ENCODE peak calls at places on chromosomes 2 and 18, in six cellular contexts. One of them, this sample, is unnamed. For H3K9me3, the result is how much of the 10 kb centered on the place peaks cover.

GRCh38 chr2:44169155-44169898 is 652 bp downstream of the PPM1B start:
- DNase-seq in neuronal stem cell: peak
- DNase-seq in A673: peak
- DNase-seq in small intestine: peak
- DNase-seq in CD8-positive, alpha-beta T cell: peak
- DNase-seq in trophoblast cell: peak
- DNase-seq in this sample: peak

GRCh38 chr2:200376422-200377142 is 70.1 kb downstream of the SPATS2L start:
- DNase-seq in A673: no peak
- DNase-seq in CD8-positive, alpha-beta T cell: no peak
- DNase-seq in trophoblast cell: no peak
- DNase-seq in small intestine: peak
- DNase-seq in neuronal stem cell: no peak
- DNase-seq in this sample: no peak

GRCh38 chr2:118227698-118228508 is 139.6 kb downstream of the INSIG2 start:
- DNase-seq in trophoblast cell: peak
- DNase-seq in small intestine: no peak
- DNase-seq in neuronal stem cell: no peak
- DNase-seq in A673: no peak
- DNase-seq in CD8-positive, alpha-beta T cell: no peak
- DNase-seq in this sample: no peak

GRCh38 chr2:145799595-145800108 is 1279.7 kb upstream of the ZEB2 start:
- DNase-seq in small intestine: no peak
- DNase-seq in CD8-positive, alpha-beta T cell: no peak
- DNase-seq in A673: no peak
- DNase-seq in neuronal stem cell: no peak
- DNase-seq in trophoblast cell: no peak
- DNase-seq in this sample: no peak

GRCh38 chr2:238247002-238247822 is 7.4 kb upstream of the HES6 start:
- DNase-seq in CD8-positive, alpha-beta T cell: no peak
- DNase-seq in neuronal stem cell: no peak
- DNase-seq in small intestine: peak
- DNase-seq in A673: no peak
- DNase-seq in trophoblast cell: no peak
- DNase-seq in this sample: peak

GRCh38 chr2:31234690-31235503 is 945 bp downstream of the EHD3 start:
- DNase-seq in CD8-positive, alpha-beta T cell: peak
- DNase-seq in neuronal stem cell: no peak
- DNase-seq in A673: no peak
- DNase-seq in trophoblast cell: no peak
- DNase-seq in small intestine: no peak
- DNase-seq in this sample: no peak

GRCh38 chr2:73243884-73244570 is 9.9 kb downstream of the CCT7 start:
- DNase-seq in small intestine: no peak
- DNase-seq in A673: peak
- DNase-seq in trophoblast cell: no peak
- DNase-seq in neuronal stem cell: no peak
- DNase-seq in CD8-positive, alpha-beta T cell: no peak
- DNase-seq in this sample: no peak

GRCh38 chr18:832085-832681 is 20.1 kb upstream of the YES1 start:
- DNase-seq in neuronal stem cell: no peak
- DNase-seq in CD8-positive, alpha-beta T cell: no peak
- DNase-seq in trophoblast cell: peak
- DNase-seq in small intestine: peak
- DNase-seq in A673: peak
- DNase-seq in this sample: peak

GRCh38 chr18:9736942-9737813 is 29.1 kb downstream of the RAB31 start:
- DNase-seq in neuronal stem cell: no peak
- DNase-seq in A673: no peak
- DNase-seq in CD8-positive, alpha-beta T cell: no peak
- DNase-seq in small intestine: peak
- DNase-seq in trophoblast cell: no peak
- DNase-seq in this sample: no peak

GRCh38 chr2:236855866-236856855 is 229.5 kb upstream of the COPS8 start:
- DNase-seq in trophoblast cell: peak
- DNase-seq in small intestine: no peak
- DNase-seq in A673: no peak
- DNase-seq in CD8-positive, alpha-beta T cell: no peak
- DNase-seq in neuronal stem cell: no peak
- DNase-seq in this sample: no peak

GRCh38 chr2:239817011-239817490 is 208.1 kb downstream of the NDUFA10 start:
- DNase-seq in CD8-positive, alpha-beta T cell: no peak
- DNase-seq in A673: no peak
- DNase-seq in trophoblast cell: no peak
- DNase-seq in neuronal stem cell: no peak
- DNase-seq in small intestine: no peak
- DNase-seq in this sample: peak

GRCh38 chr2:192499476-192499875 is 304.7 kb upstream of the TMEFF2 start:
- DNase-seq in A673: peak
- DNase-seq in small intestine: no peak
- DNase-seq in CD8-positive, alpha-beta T cell: no peak
- DNase-seq in trophoblast cell: no peak
- DNase-seq in neuronal stem cell: no peak
- DNase-seq in this sample: no peak

GRCh38 chr2:239586651-239587310 is 186.0 kb upstream of the HDAC4 start:
- DNase-seq in CD8-positive, alpha-beta T cell: no peak
- DNase-seq in A673: no peak
- DNase-seq in neuronal stem cell: no peak
- DNase-seq in trophoblast cell: peak
- DNase-seq in small intestine: no peak
- DNase-seq in this sample: peak

GRCh38 chr18:32326450-32327309 is 136.8 kb downstream of the MEP1B start:
- DNase-seq in small intestine: no peak
- DNase-seq in CD8-positive, alpha-beta T cell: no peak
- DNase-seq in neuronal stem cell: no peak
- DNase-seq in A673: no peak
- DNase-seq in trophoblast cell: no peak
- DNase-seq in this sample: no peak

GRCh38 chr2:219987830-219988229 is 360.4 kb downstream of the SLC4A3 start:
- DNase-seq in trophoblast cell: peak
- DNase-seq in neuronal stem cell: no peak
- DNase-seq in A673: no peak
- DNase-seq in small intestine: no peak
- DNase-seq in CD8-positive, alpha-beta T cell: no peak
- DNase-seq in this sample: no peak

GRCh38 chr2:179429060-179429471 is 164.4 kb upstream of the SESTD1 start:
- DNase-seq in neuronal stem cell: no peak
- DNase-seq in A673: no peak
- DNase-seq in CD8-positive, alpha-beta T cell: no peak
- DNase-seq in small intestine: no peak
- DNase-seq in trophoblast cell: peak
- DNase-seq in this sample: no peak

GRCh38 chr2:199806179-199806578 is 44.8 kb downstream of the FTCDNL1 start:
- DNase-seq in neuronal stem cell: no peak
- DNase-seq in CD8-positive, alpha-beta T cell: no peak
- DNase-seq in trophoblast cell: no peak
- DNase-seq in A673: no peak
- DNase-seq in small intestine: no peak
- DNase-seq in this sample: no peak

GRCh38 chr2:196229013-196229412 is 57.6 kb upstream of the STK17B start:
- DNase-seq in A673: no peak
- DNase-seq in small intestine: no peak
- DNase-seq in neuronal stem cell: no peak
- DNase-seq in CD8-positive, alpha-beta T cell: no peak
- DNase-seq in trophoblast cell: no peak
- DNase-seq in this sample: no peak

GRCh38 chr18:26190506-26190905 is 35.7 kb upstream of the TAF4B start:
- DNase-seq in trophoblast cell: no peak
- DNase-seq in CD8-positive, alpha-beta T cell: peak
- DNase-seq in small intestine: peak
- DNase-seq in A673: no peak
- DNase-seq in neuronal stem cell: no peak
- DNase-seq in this sample: no peak

GRCh38 chr2:169452080-169452479 is 27.2 kb upstream of the BBS5 start:
- DNase-seq in neuronal stem cell: peak
- DNase-seq in trophoblast cell: no peak
- DNase-seq in CD8-positive, alpha-beta T cell: no peak
- DNase-seq in A673: peak
- DNase-seq in small intestine: peak
- DNase-seq in this sample: no peak

GRCh38 chr2:132642415-132642814 is 27.6 kb downstream of the LYPD1 start:
- DNase-seq in neuronal stem cell: no peak
- DNase-seq in trophoblast cell: no peak
- DNase-seq in CD8-positive, alpha-beta T cell: no peak
- DNase-seq in A673: no peak
- DNase-seq in small intestine: no peak
- DNase-seq in this sample: no peak

GRCh38 chr2:103959174-103960125 is 894.5 kb upstream of the POU3F3 start:
- DNase-seq in small intestine: peak
- DNase-seq in neuronal stem cell: peak
- DNase-seq in A673: peak
- DNase-seq in CD8-positive, alpha-beta T cell: no peak
- DNase-seq in trophoblast cell: no peak
- DNase-seq in this sample: no peak

GRCh38 chr2:176110975-176111663 is 4.0 kb downstream of the HOXD11 start:
- DNase-seq in small intestine: peak
- DNase-seq in trophoblast cell: peak
- DNase-seq in A673: peak
- DNase-seq in neuronal stem cell: no peak
- DNase-seq in CD8-positive, alpha-beta T cell: no peak
- DNase-seq in this sample: no peak

GRCh38 chr2:26462511-26463251 is 15.2 kb downstream of the OTOF start:
- DNase-seq in trophoblast cell: peak
- DNase-seq in CD8-positive, alpha-beta T cell: no peak
- DNase-seq in A673: peak
- DNase-seq in neuronal stem cell: peak
- DNase-seq in small intestine: peak
- DNase-seq in this sample: peak

GRCh38 chr2:126307740-126308139 is 348.2 kb upstream of the GYPC start:
- DNase-seq in trophoblast cell: no peak
- DNase-seq in neuronal stem cell: no peak
- DNase-seq in A673: no peak
- DNase-seq in CD8-positive, alpha-beta T cell: no peak
- DNase-seq in small intestine: no peak
- DNase-seq in this sample: no peak

GRCh38 chr2:106165064-106165463 is 29.0 kb downstream of the UXS1 start:
- DNase-seq in CD8-positive, alpha-beta T cell: no peak
- DNase-seq in small intestine: no peak
- DNase-seq in trophoblast cell: peak
- DNase-seq in A673: peak
- DNase-seq in neuronal stem cell: peak
- DNase-seq in this sample: no peak

GRCh38 chr2:167534443-167534842 is 646.2 kb downstream of the XIRP2 start:
- DNase-seq in neuronal stem cell: no peak
- DNase-seq in A673: no peak
- DNase-seq in trophoblast cell: no peak
- DNase-seq in CD8-positive, alpha-beta T cell: no peak
- DNase-seq in small intestine: no peak
- DNase-seq in this sample: no peak

GRCh38 chr2:11332596-11332995 is 11.8 kb downstream of the ROCK2 start:
- DNase-seq in A673: no peak
- DNase-seq in neuronal stem cell: no peak
- DNase-seq in trophoblast cell: no peak
- DNase-seq in CD8-positive, alpha-beta T cell: no peak
- DNase-seq in small intestine: no peak
- DNase-seq in this sample: no peak
- H3K9me3 ChIP-seq in A673: under half
- H3K9me3 ChIP-seq in neuronal stem cell: under half
- H3K9me3 ChIP-seq in trophoblast cell: under half
- H3K9me3 ChIP-seq in CD8-positive, alpha-beta T cell: under half
- H3K9me3 ChIP-seq in small intestine: under half
- H3K9me3 ChIP-seq in this sample: under half

DNA sequence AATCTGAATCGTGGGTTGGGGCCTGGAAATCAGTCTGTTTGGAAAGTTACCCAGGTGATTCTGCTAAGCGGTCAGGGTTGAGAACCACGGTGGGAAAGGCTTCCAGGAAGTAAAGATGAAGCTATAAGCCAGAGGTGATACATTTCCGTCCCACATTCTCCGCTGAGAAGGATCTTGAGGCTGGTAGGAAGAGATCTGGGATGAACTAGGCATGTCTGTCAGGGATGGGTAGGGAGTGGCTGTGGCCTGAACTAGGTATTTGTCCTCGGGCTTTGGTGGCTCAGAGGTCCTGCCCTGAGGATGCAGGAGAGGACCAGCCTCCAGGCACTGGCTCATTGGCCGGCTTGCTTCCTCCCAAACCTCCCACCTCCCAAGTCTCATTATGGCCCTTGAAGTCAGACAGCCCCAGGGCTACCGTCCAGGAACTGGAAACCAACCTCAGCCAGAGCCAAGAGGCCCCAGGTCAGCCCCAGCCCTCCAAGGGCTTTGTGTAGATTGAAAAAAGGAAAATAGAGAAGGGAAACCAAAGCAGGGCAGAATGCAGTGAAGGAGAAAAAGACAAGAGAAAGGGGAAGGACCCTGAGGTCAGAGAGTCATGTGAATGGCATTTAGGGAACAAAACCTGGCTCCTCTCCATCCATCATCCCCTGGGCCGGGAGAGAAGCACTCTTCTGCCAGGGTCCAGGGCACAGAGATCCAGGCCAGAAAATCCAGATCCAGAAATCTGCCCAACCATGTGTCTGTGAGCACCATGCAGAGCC is 119.5 kb downstream of the ZFP36L2 start:
- DNase-seq in A673: no peak
- DNase-seq in trophoblast cell: no peak
- DNase-seq in CD8-positive, alpha-beta T cell: no peak
- DNase-seq in neuronal stem cell: peak
- DNase-seq in small intestine: no peak
- DNase-seq in this sample: no peak
- H3K27ac ChIP-seq in A673: no peak
- H3K27ac ChIP-seq in trophoblast cell: peak
- H3K27ac ChIP-seq in CD8-positive, alpha-beta T cell: no peak
- H3K27ac ChIP-seq in neuronal stem cell: peak
- H3K27ac ChIP-seq in small intestine: no peak
- H3K27ac ChIP-seq in this sample: no peak

GRCh38 chr2:173187911-173188788 is 112.5 kb downstream of the MAP3K20 start:
- DNase-seq in neuronal stem cell: no peak
- DNase-seq in small intestine: no peak
- DNase-seq in trophoblast cell: no peak
- DNase-seq in A673: no peak
- DNase-seq in CD8-positive, alpha-beta T cell: no peak
- DNase-seq in this sample: no peak

GRCh38 chr2:173192071-173192470 is 116.4 kb downstream of the MAP3K20 start:
- DNase-seq in CD8-positive, alpha-beta T cell: no peak
- DNase-seq in A673: no peak
- DNase-seq in neuronal stem cell: no peak
- DNase-seq in trophoblast cell: peak
- DNase-seq in small intestine: no peak
- DNase-seq in this sample: no peak

GRCh38 chr2:173193925-173194324 is 118.3 kb downstream of the MAP3K20 start:
- DNase-seq in trophoblast cell: peak
- DNase-seq in small intestine: no peak
- DNase-seq in neuronal stem cell: no peak
- DNase-seq in A673: no peak
- DNase-seq in CD8-positive, alpha-beta T cell: no peak
- DNase-seq in this sample: no peak

GRCh38 chr2:173195100-173195499 is 119.5 kb downstream of the MAP3K20 start:
- DNase-seq in neuronal stem cell: no peak
- DNase-seq in small intestine: no peak
- DNase-seq in CD8-positive, alpha-beta T cell: no peak
- DNase-seq in A673: no peak
- DNase-seq in trophoblast cell: no peak
- DNase-seq in this sample: no peak

GRCh38 chr2:173191601-173192000 is 116.0 kb downstream of the MAP3K20 start:
- DNase-seq in small intestine: no peak
- DNase-seq in trophoblast cell: peak
- DNase-seq in A673: no peak
- DNase-seq in CD8-positive, alpha-beta T cell: no peak
- DNase-seq in neuronal stem cell: no peak
- DNase-seq in this sample: no peak
- H3K4me3 ChIP-seq in small intestine: no peak
- H3K4me3 ChIP-seq in trophoblast cell: no peak
- H3K4me3 ChIP-seq in A673: no peak
- H3K4me3 ChIP-seq in CD8-positive, alpha-beta T cell: no peak
- H3K4me3 ChIP-seq in neuronal stem cell: no peak
- H3K4me3 ChIP-seq in this sample: no peak

GRCh38 chr2:33614190-33614589 is 15.1 kb upstream of the FAM98A start:
- DNase-seq in A673: no peak
- DNase-seq in trophoblast cell: no peak
- DNase-seq in small intestine: no peak
- DNase-seq in neuronal stem cell: no peak
- DNase-seq in CD8-positive, alpha-beta T cell: no peak
- DNase-seq in this sample: no peak
- H3K9me3 ChIP-seq in A673: under half
- H3K9me3 ChIP-seq in trophoblast cell: under half
- H3K9me3 ChIP-seq in small intestine: under half
- H3K9me3 ChIP-seq in neuronal stem cell: under half
- H3K9me3 ChIP-seq in CD8-positive, alpha-beta T cell: under half
- H3K9me3 ChIP-seq in this sample: under half

This sample was measured in aorta.